ENCODE peak calls at places on chromosomes 7 and 10, in six cellular contexts. S is DMS79 treated with DMSO at 0.1 percent for 48 hours, V is HEK293T, Z is aorta, C is H7, H is IMR-90. Q is an unnamed sample.

GRCh38 chr10:20091698-20092097 is 275.5 kb downstream of the PLXDC2 start:
- DNase-seq in S (no peak), V (no peak), Z (no peak), C (no peak), H (no peak), Q (no peak)

GRCh38 chr7:51090411-51090810 is 226.2 kb downstream of the COBL start:
- DNase-seq in S (no peak), V (no peak), Z (no peak), C (no peak), H (no peak), Q (no peak)

GRCh38 chr10:117162093-117163021 is 24.3 kb upstream of the VAX1 start:
- DNase-seq in S (no peak), V (no peak), Z (no peak), C (peak), H (no peak), Q (no peak)

GRCh38 chr7:151088856-151089699 is 2.8 kb downstream of the AGAP3 start:
- DNase-seq in S (no peak), V (no peak), Z (peak), C (peak), H (peak), Q (peak)

GRCh38 chr10:112754001-112754411 is 196.0 kb upstream of the TCF7L2 start:
- DNase-seq in S (no peak), V (no peak), Z (no peak), C (no peak), H (peak), Q (no peak)

GRCh38 chr10:78359641-78360091 is 326.0 kb downstream of the RPS24 start:
- DNase-seq in S (peak), V (no peak), Z (peak), C (peak), H (no peak), Q (no peak)

GRCh38 chr7:145696071-145696470 is 420.5 kb upstream of the CNTNAP2 start:
- DNase-seq in S (no peak), V (no peak), Z (no peak), C (no peak), H (no peak), Q (no peak)

GRCh38 chr7:98297619-98298286 is 16.3 kb downstream of the BRI3 start:
- DNase-seq in S (no peak), V (no peak), Z (no peak), C (no peak), H (no peak), Q (no peak)

GRCh38 chr10:44821290-44821689 is 89.8 kb upstream of the TMEM72 start:
- DNase-seq in S (no peak), V (no peak), Z (no peak), C (no peak), H (no peak), Q (no peak)

GRCh38 chr7:77727936-77728701 is 31.9 kb downstream of the RSBN1L start:
- DNase-seq in S (peak), V (peak), Z (no peak), C (peak), H (peak), Q (peak)

GRCh38 chr7:50335795-50336754 is 31.6 kb downstream of the IKZF1 start:
- DNase-seq in S (no peak), V (no peak), Z (no peak), C (peak), H (no peak), Q (peak)

GRCh38 chr7:138044897-138045296 is 31.4 kb upstream of the AKR1D1 start:
- DNase-seq in S (no peak), V (no peak), Z (no peak), C (no peak), H (no peak), Q (no peak)

GRCh38 chr10:127736222-127736914 is 617 bp upstream of the FOXI2 start:
- DNase-seq in S (no peak), V (no peak), Z (no peak), C (peak), H (no peak), Q (no peak)

GRCh38 chr10:78215645-78216044 is 182.0 kb downstream of the RPS24 start:
- DNase-seq in S (no peak), V (no peak), Z (peak), C (no peak), H (peak), Q (no peak)

GRCh38 chr10:102435529-102436233 is 3.3 kb upstream of the CUEDC2 start:
- DNase-seq in S (peak), V (no peak), Z (no peak), C (peak), H (no peak), Q (no peak)

GRCh38 chr7:140902305-140902953 is 22.3 kb downstream of the BRAF start:
- DNase-seq in S (no peak), V (no peak), Z (no peak), C (no peak), H (no peak), Q (no peak)

GRCh38 chr10:58404001-58404400 is 18.8 kb downstream of the TFAM start:
- DNase-seq in S (no peak), V (no peak), Z (no peak), C (no peak), H (no peak), Q (no peak)

GRCh38 chr10:97454330-97455036 is 8.5 kb downstream of the ZDHHC16 start:
- DNase-seq in S (no peak), V (no peak), Z (no peak), C (no peak), H (peak), Q (peak)

GRCh38 chr10:14605231-14605925 is 169.3 kb downstream of the FAM107B start:
- DNase-seq in S (peak), V (no peak), Z (no peak), C (no peak), H (peak), Q (peak)